ENCODE peak calls at places on chromosomes 12 and 14, in six cellular contexts. P is left ventricle myocardium inferior, M is tibial nerve, C is SJSA1, O is IMR-90, J is tibial artery. I is an unnamed sample.

GRCh38 chr12:59973515-59973914 is 377.7 kb downstream of the SLC16A7 start:
- DNase-seq in P (no peak), M (no peak), C (no peak), O (peak; percentile 75), J (no peak), I (no peak)

GRCh38 chr12:5778823-5779222 is 166.2 kb downstream of the ANO2 start:
- DNase-seq in P (no peak), M (no peak), C (no peak), O (no peak), J (no peak), I (no peak)

GRCh38 chr12:124747426-124748161 is 116.1 kb downstream of the SCARB1 start:
- DNase-seq in P (no peak), M (no peak), C (peak; percentile 83), O (peak; percentile 92), J (no peak), I (no peak)

GRCh38 chr12:103680591-103681065 is 93.6 kb downstream of the STAB2 start:
- DNase-seq in P (peak; percentile 72), M (no peak), C (no peak), O (peak; percentile 4), J (peak; percentile 25), I (peak; percentile 69)

GRCh38 chr12:18281941-18282340 is 20.6 kb downstream of the PIK3C2G start:
- DNase-seq in P (no peak), M (no peak), C (no peak), O (no peak), J (no peak), I (no peak)

GRCh38 chr14:33343016-33343415 is 404.3 kb downstream of the NPAS3 start:
- DNase-seq in P (no peak), M (no peak), C (no peak), O (no peak), J (no peak), I (no peak)

GRCh38 chr12:78120866-78121590 is 290.3 kb downstream of the NAV3 start:
- DNase-seq in P (no peak), M (no peak), C (no peak), O (peak; percentile 52), J (no peak), I (no peak)

GRCh38 chr12:122421263-122421814 is 1.1 kb downstream of the CLIP1 start:
- DNase-seq in P (peak; percentile 31), M (peak; percentile 32), C (peak; percentile 65), O (peak; percentile 47), J (peak; percentile 59), I (peak; percentile 78)

GRCh38 chr14:68682166-68683103 is 110.4 kb downstream of the ZFP36L1 start:
- DNase-seq in P (no peak), M (no peak), C (peak; percentile 93), O (peak; percentile 95), J (peak; percentile 77), I (peak; percentile 41)

GRCh38 chr12:77433799-77434198 is 368.4 kb upstream of the E2F7 start:
- DNase-seq in P (no peak), M (no peak), C (no peak), O (peak; percentile 6), J (no peak), I (no peak)

GRCh38 chr14:28704153-28704552 is 62.4 kb upstream of the FOXG1 start:
- DNase-seq in P (no peak), M (no peak), C (no peak), O (no peak), J (no peak), I (no peak)

GRCh38 chr12:91778938-91779400 is 366.7 kb downstream of the BTG1 start:
- DNase-seq in P (no peak), M (no peak), C (peak; percentile 73), O (peak; percentile 88), J (peak; percentile 28), I (peak; percentile 63)

GRCh38 chr12:131454418-131455217 is 256.3 kb upstream of the SFSWAP start:
- DNase-seq in P (no peak), M (no peak), C (peak; percentile 10), O (no peak), J (no peak), I (no peak)

DNA sequence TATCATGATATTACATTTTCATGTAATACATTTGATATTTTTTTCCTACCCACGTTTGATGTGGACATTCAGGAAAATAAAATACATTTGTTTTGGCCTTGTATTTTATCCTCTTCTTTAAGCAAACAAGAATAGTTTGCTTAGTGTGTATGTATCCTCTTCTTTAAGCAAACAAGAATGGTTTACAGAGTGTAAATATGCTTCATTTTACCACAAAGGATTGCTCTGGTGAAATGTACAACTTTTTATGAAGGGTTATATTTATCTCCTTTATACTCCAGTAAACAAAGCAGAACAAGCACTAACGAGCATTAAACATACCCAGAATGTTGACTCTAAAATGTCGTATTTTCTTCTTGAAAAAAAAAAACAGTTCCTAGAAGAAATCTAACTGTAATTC is 244.7 kb downstream of the KCNH5 start:
- DNase-seq in P (no peak), M (no peak), C (no peak), O (no peak), J (no peak), I (no peak)
- H3K27ac ChIP-seq in P (no peak overlapping the region), M (no peak overlapping the region), C (no peak overlapping the region), O (no peak overlapping the region), J (no peak overlapping the region), I (no peak overlapping the region)

DNA sequence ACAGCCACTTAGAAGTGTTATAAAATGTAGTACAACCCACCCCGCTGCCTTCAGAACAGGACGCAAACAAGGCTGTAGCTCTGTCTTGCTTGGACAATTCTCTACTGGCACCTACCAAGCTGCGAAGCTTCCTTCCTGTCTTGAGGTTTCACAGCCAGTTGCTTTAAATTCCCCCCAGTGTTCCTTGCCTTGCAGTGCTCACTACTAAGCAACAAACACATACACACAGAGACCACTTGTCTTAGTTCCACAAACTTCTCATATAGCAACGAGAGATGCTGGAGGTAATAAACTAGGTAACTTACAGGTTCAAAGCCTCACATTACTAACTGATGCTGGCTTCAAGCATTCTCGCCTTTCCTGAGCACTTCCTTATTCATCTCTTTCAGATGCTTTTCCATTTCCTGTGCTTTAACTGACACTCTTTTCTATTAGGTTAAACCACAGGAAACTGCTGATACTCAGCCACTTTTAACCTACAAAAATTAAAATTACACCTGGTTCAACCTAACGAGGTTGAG is 91.5 kb upstream of the PTGDR start:
- DNase-seq in P (no peak), M (no peak), C (no peak), O (no peak), J (no peak), I (no peak)
- H3K27ac ChIP-seq in P (no peak overlapping the region), M (no peak overlapping the region), C (no peak overlapping the region), O (no peak overlapping the region), J (no peak overlapping the region), I (no peak overlapping the region)

DNA sequence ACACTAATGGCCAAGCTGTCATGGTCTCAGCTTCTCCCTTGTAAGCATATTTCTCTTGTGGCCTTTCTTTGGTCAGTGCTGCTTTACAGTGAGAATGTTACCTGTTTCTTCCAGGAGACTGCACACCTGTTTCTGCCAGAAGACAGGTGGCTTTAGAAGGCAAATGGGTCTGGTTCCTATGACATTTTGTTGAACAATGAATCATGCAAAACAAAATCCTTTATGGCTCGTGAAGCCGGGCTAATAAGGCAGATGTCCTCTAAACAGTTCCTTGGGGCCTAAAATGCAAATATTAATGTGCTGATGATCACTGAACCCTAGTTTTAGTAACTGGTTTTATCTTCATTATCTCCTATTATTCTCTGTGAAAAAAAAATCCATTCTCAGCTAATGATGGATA is 927.6 kb downstream of the GALC start:
- DNase-seq in P (no peak), M (no peak), C (no peak), O (no peak), J (no peak), I (no peak)
- H3K27ac ChIP-seq in P (no peak overlapping the region), M (no peak overlapping the region), C (no peak overlapping the region), O (no peak overlapping the region), J (no peak overlapping the region), I (no peak overlapping the region)

DNA sequence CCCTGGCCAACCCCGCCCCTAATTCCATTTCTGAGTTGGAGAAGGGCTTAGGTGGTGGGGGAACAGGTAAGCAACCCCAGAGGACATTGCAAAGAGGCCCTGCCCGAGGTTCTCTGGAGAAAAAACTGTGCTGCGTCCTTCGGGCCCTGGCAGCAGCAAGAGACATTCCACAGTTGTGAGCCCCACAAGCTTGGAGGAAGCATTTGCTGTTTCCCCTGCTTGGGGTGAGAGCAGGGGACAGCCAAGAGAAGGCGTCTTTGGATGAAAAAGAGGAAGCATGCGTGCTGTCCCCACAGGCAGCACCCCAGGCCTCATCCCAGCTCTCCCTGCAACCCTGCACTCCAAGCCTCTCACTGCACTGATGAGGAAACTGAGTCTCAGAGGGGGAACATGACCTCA is 1.4 kb downstream of the BDKRB2 start:
- DNase-seq in P (no peak), M (no peak), C (no peak), O (no peak), J (no peak), I (no peak)
- H3K27ac ChIP-seq in P (no peak overlapping the region), M (peak overlapping the region; percentile 87), C (peak overlapping the region; percentile 8), O (peak overlapping the region; percentile 97), J (no peak overlapping the region), I (no peak overlapping the region)

GRCh38 chr12:56725723-56726102 is 614 bp upstream of the NACA start:
- DNase-seq in P (no peak), M (no peak), C (no peak), O (no peak), J (no peak), I (no peak)

GRCh38 chr12:56724660-56724988 is 475 bp downstream of the NACA start:
- DNase-seq in P (no peak), M (no peak), C (no peak), O (no peak), J (no peak), I (no peak)

GRCh38 chr12:56723889-56724659 is 1.0 kb downstream of the NACA start:
- DNase-seq in P (peak; percentile 39), M (peak; percentile 44), C (peak; percentile 20), O (peak; percentile 86), J (peak; percentile 78), I (no peak)

GRCh38 chr12:56724989-56725722 is at the start of gene NACA:
- DNase-seq in P (peak; percentile 99), M (peak; percentile 96), C (peak; percentile 95), O (peak; percentile 98), J (peak; percentile 100), I (peak; percentile 100)

GRCh38 chr12:56728139-56728861 is 3.2 kb upstream of the NACA start:
- DNase-seq in P (no peak), M (no peak), C (no peak), O (no peak), J (no peak), I (no peak)
- H3K27ac ChIP-seq in P (no peak overlapping the region), M (no peak overlapping the region), C (no peak overlapping the region), O (no peak overlapping the region), J (no peak overlapping the region), I (no peak overlapping the region)